ENCODE peak calls at places on chromosomes 12 and 14, in five cellular contexts. Z is IMR-90, H is H9, T is adipocyte, C is neural progenitor cell. B is an unnamed sample.

GRCh38 chr12:1706284-1707016 is 15.6 kb downstream of the ADIPOR2 start:
- DNase-seq in Z (peak; percentile 76), H (no peak), T (peak; percentile 23), C (no peak), B (no peak)

GRCh38 chr12:11794311-11794710 is 144.8 kb downstream of the ETV6 start:
- DNase-seq in Z (no peak), H (no peak), T (no peak), C (no peak), B (no peak)

GRCh38 chr12:89707623-89707991 is 1.0 kb downstream of the ATP2B1 start:
- DNase-seq in Z (no peak), H (peak; percentile 59), T (no peak), C (peak; percentile 79), B (peak; percentile 88)

GRCh38 chr14:70022771-70023445 is 143.7 kb downstream of the SMOC1 start:
- DNase-seq in Z (no peak), H (no peak), T (no peak), C (no peak), B (no peak)

GRCh38 chr12:130739571-130739970 is 23.5 kb upstream of the RIMBP2 start:
- DNase-seq in Z (no peak), H (no peak), T (no peak), C (no peak), B (peak; percentile 25)

GRCh38 chr14:60724080-60724618 is at the start of gene SIX4:
- DNase-seq in Z (peak; percentile 92), H (peak; percentile 94), T (peak; percentile 94), C (peak; percentile 92), B (peak; percentile 95)

GRCh38 chr14:39267592-39268112 is 33.9 kb downstream of the MIA2 start:
- DNase-seq in Z (no peak), H (no peak), T (peak; percentile 61), C (no peak), B (no peak)

GRCh38 chr14:86196476-86196875 is 666.5 kb downstream of the FLRT2 start:
- DNase-seq in Z (peak; percentile 4), H (no peak), T (no peak), C (no peak), B (no peak)

GRCh38 chr12:131218291-131219172 is 264.8 kb downstream of the ADGRD1 start:
- DNase-seq in Z (no peak), H (peak; percentile 84), T (no peak), C (peak; percentile 41), B (peak; percentile 92)

GRCh38 chr12:11981174-11981733 is 89.5 kb upstream of the BCL2L14 start:
- DNase-seq in Z (no peak), H (no peak), T (no peak), C (no peak), B (peak; percentile 35)

GRCh38 chr12:3453947-3454675 is 36.9 kb upstream of the PRMT8 start:
- DNase-seq in Z (peak; percentile 46), H (peak; percentile 60), T (peak; percentile 12), C (peak; percentile 25), B (peak; percentile 76)

GRCh38 chr14:52397844-52398243 is 83.7 kb downstream of the PTGER2 start:
- DNase-seq in Z (peak; percentile 49), H (no peak), T (peak; percentile 44), C (no peak), B (no peak)

GRCh38 chr12:118446247-118446646 is 69.9 kb downstream of the SUDS3 start:
- DNase-seq in Z (no peak), H (no peak), T (no peak), C (no peak), B (no peak)

GRCh38 chr14:60648934-60649814 is at the start of gene SIX1:
- DNase-seq in Z (peak; percentile 95), H (peak; percentile 95), T (peak; percentile 97), C (peak; percentile 96), B (peak; percentile 95)

GRCh38 chr14:55297611-55298323 is 26.5 kb downstream of the FBXO34 start:
- DNase-seq in Z (no peak), H (no peak), T (no peak), C (no peak), B (no peak)

GRCh38 chr12:15050664-15051063 is 77.8 kb downstream of the PDE6H start:
- DNase-seq in Z (no peak), H (no peak), T (no peak), C (no peak), B (no peak)

GRCh38 chr12:11171953-11172675 is 1.1 kb downstream of the SMIM10L1 start:
- DNase-seq in Z (peak; percentile 19), H (no peak), T (peak; percentile 56), C (peak; percentile 22), B (no peak)

GRCh38 chr12:48982397-48983080 is 4.4 kb downstream of the WNT1 start:
- DNase-seq in Z (no peak), H (no peak), T (no peak), C (no peak), B (peak; percentile 31)

GRCh38 chr12:48985901-48986300 is 7.8 kb downstream of the WNT1 start:
- DNase-seq in Z (no peak), H (no peak), T (no peak), C (no peak), B (no peak)

GRCh38 chr12:48988030-48988649 is 10.0 kb downstream of the WNT1 start:
- DNase-seq in Z (peak; percentile 37), H (peak; percentile 92), T (peak; percentile 81), C (peak; percentile 87), B (peak; percentile 99)

GRCh38 chr12:48986720-48987291 is 8.7 kb downstream of the WNT1 start:
- DNase-seq in Z (no peak), H (no peak), T (no peak), C (peak; percentile 97), B (peak; percentile 53)

DNA sequence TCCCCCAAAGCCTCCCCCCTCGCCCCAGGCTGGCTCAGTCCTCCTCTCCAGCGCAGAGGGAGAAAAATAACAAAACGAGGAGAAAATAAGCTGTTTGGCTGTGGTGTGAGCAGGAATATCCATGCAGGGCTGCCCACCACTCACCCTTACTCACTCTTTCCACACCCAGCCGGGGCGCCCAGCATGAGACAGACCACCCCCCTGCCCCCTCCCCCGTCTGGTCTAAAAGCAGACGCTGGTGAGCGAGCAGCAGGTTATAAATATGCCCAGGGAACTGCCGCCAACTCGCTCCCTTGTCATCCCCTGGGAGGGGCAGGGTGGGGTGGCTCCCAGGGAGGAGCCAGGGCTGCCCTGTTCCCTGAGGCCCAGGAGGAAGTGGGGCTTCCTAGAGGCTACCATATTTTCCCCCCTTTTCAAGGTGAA is 7.4 kb downstream of the WNT1 start:
- DNase-seq in Z (no peak), H (no peak), T (no peak), C (no peak), B (peak; percentile 53)
- H3K27me3 ChIP-seq in Z (peaks cover 91% of the 10 kb centered on the region), H (peaks cover 54% of the 10 kb centered on the region), T (peaks cover 88% of the 10 kb centered on the region), C (peaks cover 98% of the 10 kb centered on the region), B (peaks cover 87% of the 10 kb centered on the region)

GRCh38 chr12:110585231-110585799 is 2.2 kb upstream of the PPTC7 start:
- DNase-seq in Z (peak; percentile 32), H (no peak), T (peak; percentile 50), C (peak; percentile 44), B (peak; percentile 51)
- H3K9ac ChIP-seq in Z (no peak overlapping the region), H (no peak overlapping the region), T (peak overlapping the region; percentile 13), C (no peak overlapping the region), B (no peak overlapping the region)

GRCh38 chr14:100237735-100238418 is 1.1 kb upstream of the YY1 start:
- DNase-seq in Z (peak; percentile 35), H (peak; percentile 53), T (peak; percentile 73), C (peak; percentile 84), B (peak; percentile 83)
- H3K4me1 ChIP-seq in Z (peaks cover 3% of the 10 kb centered on the region), H (no peaks in the 10 kb centered on the region), T (peaks cover 26% of the 10 kb centered on the region), C (peaks cover 15% of the 10 kb centered on the region), B (no peaks in the 10 kb centered on the region)

GRCh38 chr12:114686421-114687268 is 2.7 kb upstream of the TBX3 start:
- DNase-seq in Z (no peak), H (peak; percentile 52), T (peak; percentile 74), C (peak; percentile 25), B (peak; percentile 93)
- H3K27me3 ChIP-seq in Z (no peaks in the 10 kb centered on the region), H (peaks cover 86% of the 10 kb centered on the region), T (no peaks in the 10 kb centered on the region), C (peaks cover 99% of the 10 kb centered on the region), B (peaks cover 76% of the 10 kb centered on the region)

GRCh38 chr14:73714656-73715081 is 485 bp upstream of the PNMA1 start:
- DNase-seq in Z (peak; percentile 42), H (no peak), T (peak; percentile 48), C (no peak), B (no peak)
- H3K9ac ChIP-seq in Z (no peak overlapping the region), H (no peak overlapping the region), T (peak overlapping the region; percentile 91), C (no peak overlapping the region), B (no peak overlapping the region)

GRCh38 chr14:105192866-105193731 is 12.0 kb upstream of the NUDT14 start:
- DNase-seq in Z (peak; percentile 35), H (no peak), T (peak; percentile 33), C (no peak), B (no peak)
- H3K4me1 ChIP-seq in Z (peaks cover 10% of the 10 kb centered on the region), H (no peaks in the 10 kb centered on the region), T (peaks cover 3% of the 10 kb centered on the region), C (peaks cover 23% of the 10 kb centered on the region), B (peaks cover 10% of the 10 kb centered on the region)

GRCh38 chr14:106811167-106811566 is 1284.8 kb downstream of the TMEM121 start:
- DNase-seq in Z (no peak), H (no peak), T (no peak), C (no peak), B (no peak)

GRCh38 chr14:106808458-106808857 is 1282.1 kb downstream of the TMEM121 start:
- DNase-seq in Z (no peak), H (no peak), T (no peak), C (no peak), B (no peak)

GRCh38 chr14:106808907-106809306 is 1282.5 kb downstream of the TMEM121 start:
- DNase-seq in Z (no peak), H (no peak), T (no peak), C (no peak), B (no peak)

GRCh38 chr14:106809615-106810014 is 1283.2 kb downstream of the TMEM121 start:
- DNase-seq in Z (no peak), H (no peak), T (no peak), C (no peak), B (no peak)

DNA sequence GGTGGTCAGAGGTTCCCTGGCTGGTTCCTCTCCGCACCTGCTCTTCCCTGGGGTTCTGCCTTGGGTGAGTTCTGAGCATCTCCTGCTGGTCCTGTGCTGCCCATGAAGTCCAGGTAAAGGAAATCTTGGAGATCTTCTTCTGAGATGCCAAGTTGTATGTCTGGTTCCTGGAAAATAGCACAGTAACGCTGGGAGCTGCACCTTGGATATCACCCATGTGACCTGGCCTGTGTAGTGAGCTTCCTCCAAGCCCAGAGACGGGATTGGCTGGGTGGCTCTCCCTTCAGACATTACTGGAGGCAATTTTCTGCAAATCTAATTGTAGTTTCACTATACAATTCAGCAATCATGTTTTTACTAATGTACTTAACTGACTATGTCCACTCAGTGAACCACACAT is 1281.1 kb downstream of the TMEM121 start:
- DNase-seq in Z (no peak), H (no peak), T (no peak), C (no peak), B (no peak)
- H3K27me3 ChIP-seq in Z (no peaks in the 10 kb centered on the region), H (no peaks in the 10 kb centered on the region), T (no peaks in the 10 kb centered on the region), C (no peaks in the 10 kb centered on the region), B (no peaks in the 10 kb centered on the region)